ENCODE peak calls at places on chromosomes 5 and 9, in four cellular contexts. F is fibroblast of pulmonary artery, T is HEK293T, S is NCI-H345. P is an unnamed sample.

GRCh38 chr5:164335837-164336236 is 830.4 kb downstream of the MAT2B start:
- DNase-seq in F (peak; percentile 82), T (no peak), S (no peak), P (no peak)

GRCh38 chr5:181037365-181037861 is 2.7 kb upstream of the BTNL9 start:
- DNase-seq in F (no peak), T (no peak), S (no peak), P (no peak)

GRCh38 chr5:132481243-132482211 is 9.0 kb downstream of the IRF1 start:
- DNase-seq in F (no peak), T (no peak), S (no peak), P (no peak)

GRCh38 chr5:95446009-95446408 is 54.8 kb downstream of the FAM81B start:
- DNase-seq in F (peak; percentile 77), T (no peak), S (no peak), P (no peak)

GRCh38 chr9:16074962-16075361 is 522.1 kb downstream of the CCDC171 start:
- DNase-seq in F (peak; percentile 85), T (no peak), S (no peak), P (no peak)

GRCh38 chr9:89786650-89787049 is 181.8 kb downstream of the GADD45G start:
- DNase-seq in F (peak; percentile 25), T (no peak), S (no peak), P (peak; percentile 62)

GRCh38 chr5:100479079-100479688 is 56.0 kb upstream of the FAM174A start:
- DNase-seq in F (peak; percentile 26), T (peak; percentile 8), S (peak; percentile 70), P (no peak)

GRCh38 chr5:172458956-172459355 is 4.6 kb upstream of the SH3PXD2B start:
- DNase-seq in F (no peak), T (no peak), S (no peak), P (no peak)

GRCh38 chr5:97425511-97425910 is 242.5 kb upstream of the RIOK2 start:
- DNase-seq in F (peak; percentile 46), T (peak; percentile 8), S (no peak), P (no peak)